ENCODE peak calls at places on chromosome 7, in ten cellular contexts. J is T-helper 1 cell; O is GM10248; F is nephron progenitor cell; T is iris pigment epithelial cell; H is NT2/D1; Z is GOT3; S is skeletal muscle cell; L is stimulated activated CD4-positive, alpha-beta T cell treated with anti-CD3 and anti-CD28 coated beads, Interleukin-4, amount 100 ng/mL, for 4 hours; D is body of pancreas. K is an unnamed sample.

GRCh38 chr7:106608664-106609063 is 52.3 kb downstream of the CCDC71L start:
- DNase-seq in O (no peak), J (no peak), Z (no peak), S (no peak), D (peak; percentile 11), H (no peak), F (no peak), L (no peak), T (no peak), K (no peak)

GRCh38 chr7:2487586-2488271 is 11.5 kb upstream of the GRIFIN start:
- DNase-seq in H (no peak), L (no peak), T (no peak), O (no peak), S (no peak), J (no peak), D (no peak), F (no peak), Z (no peak), K (no peak)

GRCh38 chr7:44750424-44750823 is 1.8 kb downstream of the ZMIZ2 start:
- DNase-seq in Z (no peak), H (no peak), J (no peak), S (no peak), T (no peak), O (no peak), D (no peak), F (no peak), L (no peak), K (no peak)

GRCh38 chr7:30321089-30321991 is 36.9 kb downstream of the ZNRF2 start:
- DNase-seq in Z (no peak), O (no peak), S (no peak), J (no peak), D (no peak), L (no peak), T (no peak), H (no peak), F (no peak), K (no peak)

GRCh38 chr7:157528785-157529341 is 192.1 kb downstream of the DNAJB6 start:
- DNase-seq in O (no peak), S (no peak), F (no peak), H (no peak), D (no peak), T (no peak), J (no peak), L (no peak), Z (no peak), K (peak; percentile 56)

GRCh38 chr7:16712916-16713315 is 40.6 kb upstream of the TSPAN13 start:
- DNase-seq in H (no peak), L (no peak), F (no peak), D (no peak), Z (no peak), J (no peak), T (peak; percentile 42), O (no peak), S (no peak), K (no peak)

GRCh38 chr7:47941136-47941844 is 7.0 kb downstream of the PKD1L1 start:
- DNase-seq in S (peak; percentile 47), T (peak; percentile 82), O (no peak), F (no peak), H (no peak), L (no peak), J (no peak), D (peak; percentile 45), Z (no peak), K (peak; percentile 89)

GRCh38 chr7:22443370-22444180 is 56.4 kb downstream of the STEAP1B start:
- DNase-seq in J (no peak), L (no peak), T (peak; percentile 29), S (no peak), H (no peak), Z (no peak), D (no peak), O (no peak), F (no peak), K (no peak)

GRCh38 chr7:51317582-51317910 is 937 bp upstream of the COBL start:
- DNase-seq in J (no peak), S (no peak), O (no peak), Z (no peak), T (no peak), D (no peak), F (no peak), L (no peak), H (no peak), K (no peak)

GRCh38 chr7:149727053-149727452 is 46.3 kb downstream of the ZNF467 start:
- DNase-seq in Z (no peak), J (no peak), T (no peak), O (no peak), L (no peak), F (no peak), H (no peak), S (no peak), D (no peak), K (peak; percentile 80)

GRCh38 chr7:81623251-81623855 is 146.5 kb downstream of the HGF start:
- DNase-seq in O (no peak), J (no peak), L (no peak), H (no peak), Z (no peak), D (no peak), S (no peak), F (no peak), T (peak; percentile 46), K (no peak)

GRCh38 chr7:30065746-30066145 is 37.5 kb downstream of the PLEKHA8 start:
- DNase-seq in Z (no peak), T (no peak), S (no peak), D (no peak), L (no peak), F (no peak), J (no peak), O (no peak), H (no peak), K (no peak)

GRCh38 chr7:90461216-90461615 is 8.2 kb upstream of the PTTG1IP2 start:
- DNase-seq in J (no peak), D (peak; percentile 13), T (peak; percentile 25), L (no peak), H (no peak), O (no peak), S (no peak), F (no peak), Z (no peak), K (no peak)

GRCh38 chr7:136517971-136518370 is 350.5 kb upstream of the CHRM2 start:
- DNase-seq in F (no peak), T (no peak), D (no peak), J (no peak), L (no peak), O (no peak), S (no peak), Z (no peak), H (no peak), K (no peak)

GRCh38 chr7:136058561-136058960 is 81.4 kb upstream of the MTPN start:
- DNase-seq in F (no peak), O (no peak), L (no peak), T (no peak), J (no peak), H (no peak), Z (no peak), D (no peak), S (no peak), K (no peak)

GRCh38 chr7:108581655-108582491 is 12.2 kb downstream of the DNAJB9 start:
- DNase-seq in D (no peak), F (peak; percentile 10), O (no peak), H (no peak), S (no peak), J (no peak), T (peak; percentile 8), Z (no peak), L (no peak), K (no peak)

GRCh38 chr7:6648815-6649104 is 11.6 kb downstream of the ZNF316 start:
- DNase-seq in D (no peak), T (no peak), Z (no peak), J (no peak), F (no peak), L (no peak), S (no peak), O (no peak), H (no peak), K (no peak)

GRCh38 chr7:35735396-35735795 is 40.5 kb upstream of the HERPUD2 start:
- DNase-seq in T (no peak), F (no peak), O (no peak), D (no peak), S (no peak), L (no peak), J (no peak), Z (no peak), H (no peak), K (no peak)

GRCh38 chr7:142303650-142304049 is 45.8 kb upstream of the PRSS58 start:
- DNase-seq in S (no peak), J (peak; percentile 17), F (peak; percentile 18), Z (no peak), O (no peak), D (peak; percentile 5), T (no peak), H (peak; percentile 38), L (no peak), K (no peak)

GRCh38 chr7:476736-477360 is 42.8 kb downstream of the PDGFA start:
- DNase-seq in Z (no peak), O (no peak), T (no peak), F (no peak), L (no peak), D (no peak), S (no peak), J (no peak), H (no peak), K (no peak)

GRCh38 chr7:3282457-3282856 is 18.6 kb upstream of the SDK1 start:
- DNase-seq in F (no peak), O (no peak), D (peak; percentile 32), H (no peak), S (no peak), Z (no peak), L (no peak), J (no peak), T (no peak), K (no peak)

GRCh38 chr7:153190986-153191385 is 431.4 kb downstream of the ACTR3B start:
- DNase-seq in Z (no peak), F (no peak), S (no peak), J (no peak), H (no peak), O (no peak), D (no peak), T (no peak), L (no peak), K (no peak)

GRCh38 chr7:55024776-55025175 is 6.0 kb downstream of the EGFR start:
- DNase-seq in T (peak; percentile 47), Z (no peak), F (no peak), J (no peak), S (peak; percentile 77), H (no peak), L (no peak), O (no peak), D (no peak), K (no peak)

GRCh38 chr7:76232698-76233097 is 31.0 kb downstream of the SRRM3 start:
- DNase-seq in F (no peak), H (no peak), S (no peak), L (no peak), J (no peak), T (no peak), Z (no peak), D (no peak), O (no peak), K (no peak)

GRCh38 chr7:155872678-155873369 is 60.6 kb upstream of the SHH start:
- DNase-seq in O (no peak), L (no peak), T (no peak), Z (no peak), D (no peak), F (no peak), H (no peak), J (no peak), S (no peak), K (peak; percentile 50)

GRCh38 chr7:26101471-26102151 is 50.4 kb upstream of the NFE2L3 start:
- DNase-seq in F (peak; percentile 69), S (no peak), Z (no peak), H (no peak), O (peak; percentile 44), D (peak; percentile 54), L (no peak), T (no peak), J (no peak), K (no peak)

GRCh38 chr7:76254781-76255180 is 47.7 kb upstream of the HSPB1 start:
- DNase-seq in S (no peak), F (no peak), Z (no peak), O (no peak), J (no peak), H (no peak), T (no peak), D (no peak), L (no peak), K (no peak)

GRCh38 chr7:127322351-127322750 is 69.6 kb upstream of the GRM8 start:
- DNase-seq in T (no peak), F (no peak), J (no peak), L (no peak), Z (no peak), S (no peak), O (no peak), H (no peak), D (no peak), K (no peak)